ENCODE peak calls at places on chromosomes 13 and 19, in nine cellular contexts. One of them, this sample, is unnamed.

GRCh38 chr19:47885067-47885463 is 1.1 kb downstream of the SULT2A1 start:
- DNase-seq in T-helper 22 cell: no peak
- DNase-seq in fibroblast of the aortic adventitia: no peak
- DNase-seq in stimulated activated CD4-positive, alpha-beta T cell treated with anti-CD3 and anti-CD28 coated beads, Interleukin-12 subunit alpha, Interleukin-12 subunit beta, amount 100 ng/mL, for 4 hours: no peak
- DNase-seq in HAP-1: no peak
- DNase-seq in adrenal gland: peak; percentile 56
- DNase-seq in NCI-H1105: no peak
- DNase-seq in HepG2: peak; percentile 44
- DNase-seq in stimulated activated CD8-positive, alpha-beta memory T cell treated with anti-CD3 and anti-CD28 coated beads, Interleukin-4, amount 100 ng/mL, for 24 hours: no peak
- DNase-seq in this sample: no peak

GRCh38 chr13:112132619-112133018 is 65.7 kb downstream of the SOX1 start:
- DNase-seq in stimulated activated CD8-positive, alpha-beta memory T cell treated with anti-CD3 and anti-CD28 coated beads, Interleukin-4, amount 100 ng/mL, for 24 hours: no peak
- DNase-seq in fibroblast of the aortic adventitia: no peak
- DNase-seq in stimulated activated CD4-positive, alpha-beta T cell treated with anti-CD3 and anti-CD28 coated beads, Interleukin-12 subunit alpha, Interleukin-12 subunit beta, amount 100 ng/mL, for 4 hours: no peak
- DNase-seq in T-helper 22 cell: no peak
- DNase-seq in NCI-H1105: no peak
- DNase-seq in HepG2: no peak
- DNase-seq in adrenal gland: no peak
- DNase-seq in HAP-1: no peak
- DNase-seq in this sample: no peak

GRCh38 chr13:36130168-36130541 is 1.0 kb downstream of the DCLK1 start:
- DNase-seq in fibroblast of the aortic adventitia: peak; percentile 24
- DNase-seq in T-helper 22 cell: no peak
- DNase-seq in adrenal gland: no peak
- DNase-seq in HAP-1: peak; percentile 24
- DNase-seq in stimulated activated CD4-positive, alpha-beta T cell treated with anti-CD3 and anti-CD28 coated beads, Interleukin-12 subunit alpha, Interleukin-12 subunit beta, amount 100 ng/mL, for 4 hours: no peak
- DNase-seq in HepG2: no peak
- DNase-seq in NCI-H1105: no peak
- DNase-seq in stimulated activated CD8-positive, alpha-beta memory T cell treated with anti-CD3 and anti-CD28 coated beads, Interleukin-4, amount 100 ng/mL, for 24 hours: no peak
- DNase-seq in this sample: no peak

GRCh38 chr19:58450836-58451357 is 525 bp upstream of the ZNF324B start:
- DNase-seq in HAP-1: no peak
- DNase-seq in stimulated activated CD8-positive, alpha-beta memory T cell treated with anti-CD3 and anti-CD28 coated beads, Interleukin-4, amount 100 ng/mL, for 24 hours: no peak
- DNase-seq in adrenal gland: no peak
- DNase-seq in stimulated activated CD4-positive, alpha-beta T cell treated with anti-CD3 and anti-CD28 coated beads, Interleukin-12 subunit alpha, Interleukin-12 subunit beta, amount 100 ng/mL, for 4 hours: no peak
- DNase-seq in fibroblast of the aortic adventitia: no peak
- DNase-seq in T-helper 22 cell: no peak
- DNase-seq in NCI-H1105: no peak
- DNase-seq in HepG2: no peak
- DNase-seq in this sample: no peak

GRCh38 chr13:106155411-106155810 is 380.1 kb downstream of the EFNB2 start:
- DNase-seq in HAP-1: no peak
- DNase-seq in fibroblast of the aortic adventitia: no peak
- DNase-seq in NCI-H1105: no peak
- DNase-seq in T-helper 22 cell: no peak
- DNase-seq in stimulated activated CD4-positive, alpha-beta T cell treated with anti-CD3 and anti-CD28 coated beads, Interleukin-12 subunit alpha, Interleukin-12 subunit beta, amount 100 ng/mL, for 4 hours: no peak
- DNase-seq in HepG2: no peak
- DNase-seq in stimulated activated CD8-positive, alpha-beta memory T cell treated with anti-CD3 and anti-CD28 coated beads, Interleukin-4, amount 100 ng/mL, for 24 hours: no peak
- DNase-seq in adrenal gland: no peak
- DNase-seq in this sample: no peak

GRCh38 chr13:40061466-40062450 is 406.3 kb downstream of the COG6 start:
- DNase-seq in adrenal gland: no peak
- DNase-seq in fibroblast of the aortic adventitia: no peak
- DNase-seq in stimulated activated CD4-positive, alpha-beta T cell treated with anti-CD3 and anti-CD28 coated beads, Interleukin-12 subunit alpha, Interleukin-12 subunit beta, amount 100 ng/mL, for 4 hours: no peak
- DNase-seq in HAP-1: no peak
- DNase-seq in HepG2: no peak
- DNase-seq in T-helper 22 cell: no peak
- DNase-seq in stimulated activated CD8-positive, alpha-beta memory T cell treated with anti-CD3 and anti-CD28 coated beads, Interleukin-4, amount 100 ng/mL, for 24 hours: no peak
- DNase-seq in NCI-H1105: no peak
- DNase-seq in this sample: no peak

GRCh38 chr19:43779820-43780219 is 953 bp downstream of the KCNN4 start:
- DNase-seq in stimulated activated CD8-positive, alpha-beta memory T cell treated with anti-CD3 and anti-CD28 coated beads, Interleukin-4, amount 100 ng/mL, for 24 hours: no peak
- DNase-seq in HAP-1: no peak
- DNase-seq in NCI-H1105: no peak
- DNase-seq in fibroblast of the aortic adventitia: no peak
- DNase-seq in T-helper 22 cell: no peak
- DNase-seq in HepG2: no peak
- DNase-seq in stimulated activated CD4-positive, alpha-beta T cell treated with anti-CD3 and anti-CD28 coated beads, Interleukin-12 subunit alpha, Interleukin-12 subunit beta, amount 100 ng/mL, for 4 hours: no peak
- DNase-seq in adrenal gland: no peak
- DNase-seq in this sample: no peak

GRCh38 chr13:21106089-21106488 is 44.7 kb upstream of the LATS2 start:
- DNase-seq in T-helper 22 cell: no peak
- DNase-seq in stimulated activated CD4-positive, alpha-beta T cell treated with anti-CD3 and anti-CD28 coated beads, Interleukin-12 subunit alpha, Interleukin-12 subunit beta, amount 100 ng/mL, for 4 hours: no peak
- DNase-seq in HepG2: no peak
- DNase-seq in stimulated activated CD8-positive, alpha-beta memory T cell treated with anti-CD3 and anti-CD28 coated beads, Interleukin-4, amount 100 ng/mL, for 24 hours: no peak
- DNase-seq in adrenal gland: no peak
- DNase-seq in NCI-H1105: no peak
- DNase-seq in HAP-1: no peak
- DNase-seq in fibroblast of the aortic adventitia: no peak
- DNase-seq in this sample: no peak

GRCh38 chr13:98677398-98677797 is 75.1 kb downstream of the SLC15A1 start:
- DNase-seq in HepG2: no peak
- DNase-seq in stimulated activated CD4-positive, alpha-beta T cell treated with anti-CD3 and anti-CD28 coated beads, Interleukin-12 subunit alpha, Interleukin-12 subunit beta, amount 100 ng/mL, for 4 hours: no peak
- DNase-seq in HAP-1: peak; percentile 82
- DNase-seq in T-helper 22 cell: no peak
- DNase-seq in NCI-H1105: no peak
- DNase-seq in adrenal gland: no peak
- DNase-seq in fibroblast of the aortic adventitia: peak; percentile 23
- DNase-seq in stimulated activated CD8-positive, alpha-beta memory T cell treated with anti-CD3 and anti-CD28 coated beads, Interleukin-4, amount 100 ng/mL, for 24 hours: no peak
- DNase-seq in this sample: no peak

GRCh38 chr13:59641261-59641660 is 522.5 kb downstream of the DIAPH3 start:
- DNase-seq in HepG2: no peak
- DNase-seq in stimulated activated CD4-positive, alpha-beta T cell treated with anti-CD3 and anti-CD28 coated beads, Interleukin-12 subunit alpha, Interleukin-12 subunit beta, amount 100 ng/mL, for 4 hours: no peak
- DNase-seq in NCI-H1105: no peak
- DNase-seq in fibroblast of the aortic adventitia: no peak
- DNase-seq in T-helper 22 cell: no peak
- DNase-seq in adrenal gland: no peak
- DNase-seq in stimulated activated CD8-positive, alpha-beta memory T cell treated with anti-CD3 and anti-CD28 coated beads, Interleukin-4, amount 100 ng/mL, for 24 hours: no peak
- DNase-seq in HAP-1: peak; percentile 73
- DNase-seq in this sample: no peak

GRCh38 chr13:36839981-36840380 is 21.0 kb downstream of the RFXAP start:
- DNase-seq in HepG2: no peak
- DNase-seq in NCI-H1105: peak; percentile 38
- DNase-seq in adrenal gland: no peak
- DNase-seq in stimulated activated CD4-positive, alpha-beta T cell treated with anti-CD3 and anti-CD28 coated beads, Interleukin-12 subunit alpha, Interleukin-12 subunit beta, amount 100 ng/mL, for 4 hours: no peak
- DNase-seq in stimulated activated CD8-positive, alpha-beta memory T cell treated with anti-CD3 and anti-CD28 coated beads, Interleukin-4, amount 100 ng/mL, for 24 hours: no peak
- DNase-seq in T-helper 22 cell: no peak
- DNase-seq in fibroblast of the aortic adventitia: no peak
- DNase-seq in HAP-1: no peak
- DNase-seq in this sample: no peak

GRCh38 chr13:21825186-21825585 is 154.3 kb downstream of the FGF9 start:
- DNase-seq in stimulated activated CD8-positive, alpha-beta memory T cell treated with anti-CD3 and anti-CD28 coated beads, Interleukin-4, amount 100 ng/mL, for 24 hours: no peak
- DNase-seq in NCI-H1105: no peak
- DNase-seq in T-helper 22 cell: no peak
- DNase-seq in fibroblast of the aortic adventitia: no peak
- DNase-seq in HepG2: peak; percentile 54
- DNase-seq in stimulated activated CD4-positive, alpha-beta T cell treated with anti-CD3 and anti-CD28 coated beads, Interleukin-12 subunit alpha, Interleukin-12 subunit beta, amount 100 ng/mL, for 4 hours: no peak
- DNase-seq in adrenal gland: no peak
- DNase-seq in HAP-1: no peak
- DNase-seq in this sample: no peak

This sample was measured in effector memory CD4-positive, alpha-beta T cell.